ENCODE peak calls at places on chromosomes 5 and 9, in ten cellular contexts. J is upper lobe of right lung; H is tibial nerve; N is mesothelial cell of epicardium; L is HCT116; F is lung; I is GM12865; U is HL-60; V is progenitor cell of endocrine pancreas; S is CD4-positive, alpha-beta T cell. G is an unnamed sample.

GRCh38 chr9:93082841-93083411 is 13.1 kb upstream of the CARD19 start:
- DNase-seq in H (no peak), U (no peak), V (no peak), J (peak), F (no peak), N (no peak), S (no peak), I (no peak), L (no peak), G (no peak)

GRCh38 chr9:26656003-26656940 is 236.3 kb downstream of the CAAP1 start:
- DNase-seq in J (no peak), V (no peak), I (peak), S (no peak), F (no peak), U (no peak), L (peak), H (peak), N (no peak), G (no peak)

GRCh38 chr5:148208226-148208625 is 5.4 kb downstream of the SPINK6 start:
- DNase-seq in N (no peak), H (no peak), I (no peak), S (no peak), F (no peak), L (no peak), J (no peak), U (no peak), V (no peak), G (no peak)

GRCh38 chr9:12776775-12777055 is 1.9 kb downstream of the LURAP1L start:
- DNase-seq in I (no peak), F (no peak), U (no peak), N (no peak), J (no peak), V (no peak), H (no peak), S (no peak), L (no peak), G (no peak)

GRCh38 chr5:102755691-102756371 is 726 bp downstream of the PAM start:
- DNase-seq in N (peak), F (peak), I (peak), S (peak), V (peak), H (peak), J (peak), L (peak), U (peak), G (peak)

GRCh38 chr9:87112656-87113055 is 165.3 kb upstream of the GAS1 start:
- DNase-seq in J (no peak), I (no peak), F (no peak), H (no peak), V (no peak), L (no peak), N (no peak), U (no peak), S (no peak), G (no peak)

GRCh38 chr5:148788636-148789035 is 37.8 kb upstream of the ADRB2 start:
- DNase-seq in L (no peak), N (no peak), J (no peak), S (no peak), U (no peak), I (no peak), F (no peak), H (no peak), V (no peak), G (no peak)

GRCh38 chr5:80150731-80151130 is 105.1 kb downstream of the SERINC5 start:
- DNase-seq in J (no peak), V (no peak), H (no peak), S (no peak), F (no peak), I (no peak), N (no peak), U (no peak), L (no peak), G (no peak)

GRCh38 chr5:10632110-10632903 is 68.4 kb downstream of the ANKRD33B start:
- DNase-seq in F (no peak), N (no peak), S (no peak), J (peak), H (no peak), L (peak), U (peak), V (no peak), I (peak), G (no peak)

GRCh38 chr5:180633283-180634177 is 15.9 kb downstream of the FLT4 start:
- DNase-seq in F (no peak), N (no peak), I (no peak), V (no peak), H (no peak), L (no peak), S (no peak), J (peak), U (no peak), G (no peak)

GRCh38 chr9:87245271-87245670 is 252.4 kb upstream of the DAPK1 start:
- DNase-seq in L (no peak), U (no peak), I (no peak), J (no peak), S (no peak), N (no peak), F (no peak), V (no peak), H (no peak), G (no peak)

GRCh38 chr5:141328231-141328630 is 2.1 kb upstream of the PCDHGA1 start:
- DNase-seq in J (no peak), V (no peak), S (no peak), U (no peak), F (no peak), H (no peak), I (no peak), N (no peak), L (no peak), G (no peak)

GRCh38 chr5:39257554-39257953 is 38.2 kb upstream of the FYB1 start:
- DNase-seq in V (no peak), I (no peak), N (no peak), F (no peak), H (no peak), S (no peak), J (no peak), U (no peak), L (no peak), G (no peak)

GRCh38 chr5:39255406-39255805 is 36.0 kb upstream of the FYB1 start:
- DNase-seq in F (no peak), S (no peak), U (no peak), V (no peak), H (no peak), J (no peak), N (no peak), I (no peak), L (no peak), G (no peak)

GRCh38 chr5:39253211-39253610 is 33.8 kb upstream of the FYB1 start:
- DNase-seq in L (no peak), I (no peak), J (no peak), V (no peak), F (no peak), U (no peak), S (no peak), N (no peak), H (no peak), G (no peak)

GRCh38 chr5:39260095-39260494 is 40.7 kb upstream of the FYB1 start:
- DNase-seq in J (no peak), I (no peak), F (no peak), V (no peak), U (no peak), S (no peak), H (no peak), L (no peak), N (no peak), G (no peak)

DNA sequence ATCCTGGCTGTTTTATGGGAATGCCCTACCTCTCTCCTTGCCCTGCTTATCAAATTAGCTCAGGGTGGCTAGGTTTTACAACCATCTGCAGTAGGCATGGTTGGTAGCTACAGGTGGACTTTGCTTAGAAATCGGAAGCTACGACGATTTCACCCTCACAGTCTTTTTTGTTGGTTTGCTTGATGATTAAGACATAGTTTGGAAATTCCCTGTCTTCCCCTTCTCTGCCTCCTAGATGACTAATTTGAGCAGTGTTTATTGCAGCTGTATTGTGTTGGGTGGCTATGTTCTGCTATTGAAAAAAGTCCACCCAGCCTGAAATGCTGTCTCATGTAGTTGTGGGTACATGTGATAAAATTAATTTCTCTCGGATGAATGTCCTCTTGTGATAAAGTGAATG is 37.1 kb upstream of the FYB1 start:
- DNase-seq in L (no peak), V (no peak), U (peak), F (no peak), H (no peak), J (no peak), I (peak), N (no peak), S (no peak), G (no peak)
- TF ChIP-seq CTCF in L (no peak), V (no peak), U (no peak), F (no peak), H (no peak), J (no peak), I (no peak), N (no peak), S (no peak), G (no peak)

GRCh38 chr5:153753645-153754432 is 263.4 kb downstream of the GRIA1 start:
- DNase-seq in L (no peak), I (no peak), U (no peak), F (no peak), H (no peak), J (no peak), S (no peak), V (no peak), N (no peak), G (no peak)

GRCh38 chr5:153755913-153756500 is 265.5 kb downstream of the GRIA1 start:
- DNase-seq in V (no peak), S (no peak), J (no peak), I (no peak), U (no peak), H (no peak), L (no peak), F (no peak), N (no peak), G (no peak)

GRCh38 chr5:153752890-153753289 is 262.4 kb downstream of the GRIA1 start:
- DNase-seq in V (no peak), U (no peak), I (no peak), J (no peak), S (no peak), H (no peak), L (no peak), N (no peak), F (no peak), G (no peak)

GRCh38 chr5:153756540-153756939 is 266.1 kb downstream of the GRIA1 start:
- DNase-seq in N (no peak), J (no peak), U (no peak), F (no peak), V (no peak), S (no peak), H (no peak), L (no peak), I (no peak), G (no peak)
- TF ChIP-seq CTCF in N (no peak), J (no peak), U (no peak), F (no peak), V (peak), S (no peak), H (no peak), L (peak), I (no peak), G (no peak)

DNA sequence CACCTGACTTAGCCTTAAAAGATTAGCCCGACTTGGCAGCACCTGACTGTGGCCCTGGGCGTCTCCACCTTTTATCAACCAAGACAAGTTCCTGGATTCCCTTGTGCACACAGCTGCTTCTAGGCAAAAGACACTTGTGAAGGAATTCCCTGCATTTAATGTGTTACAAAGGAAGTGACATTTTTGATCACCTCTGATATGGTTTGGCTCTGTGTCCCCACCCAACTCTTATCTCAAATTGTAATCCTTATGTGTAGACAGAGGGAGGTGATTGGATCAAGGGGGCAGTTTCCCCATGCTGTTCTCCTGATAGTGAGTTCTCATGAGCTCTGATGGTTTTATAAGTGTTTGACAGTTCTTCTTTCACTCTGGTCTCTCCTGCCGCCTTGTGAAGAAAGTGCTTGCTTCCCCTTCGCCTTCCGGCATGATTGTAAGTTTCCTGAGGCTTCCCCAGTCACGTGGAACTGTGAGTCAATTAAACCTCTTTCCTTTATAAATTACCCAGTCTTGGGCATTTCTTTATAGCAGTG is 2.6 kb upstream of the CPEB4 start:
- DNase-seq in I (peak), S (no peak), J (no peak), V (no peak), H (no peak), U (peak), N (no peak), F (no peak), L (no peak), G (no peak)
- TF ChIP-seq CTCF in I (no peak), S (no peak), J (no peak), V (no peak), H (no peak), U (no peak), N (no peak), F (no peak), L (no peak), G (no peak)

GRCh38 chr9:90300901-90301688 is 341.5 kb downstream of the DIRAS2 start:
- DNase-seq in V (no peak), F (no peak), J (no peak), U (no peak), L (peak), S (no peak), I (no peak), N (no peak), H (no peak), G (no peak)
- TF ChIP-seq CTCF in V (no peak), F (no peak), J (no peak), U (no peak), L (no peak), S (no peak), I (no peak), N (no peak), H (no peak), G (no peak)

GRCh38 chr5:169765176-169765575 is 128.1 kb downstream of the DOCK2 start:
- DNase-seq in F (no peak), N (no peak), J (no peak), V (no peak), S (no peak), L (no peak), I (no peak), H (no peak), U (no peak), G (no peak)
- TF ChIP-seq CTCF in F (no peak), N (no peak), J (no peak), V (no peak), S (no peak), L (no peak), I (no peak), H (no peak), U (no peak), G (no peak)

GRCh38 chr5:132294728-132295504 is 722 bp downstream of the SLC22A4 start:
- DNase-seq in J (peak), I (peak), U (peak), L (peak), F (peak), V (peak), N (no peak), S (peak), H (no peak), G (peak)
- TF ChIP-seq CTCF in J (no peak), I (no peak), U (no peak), L (no peak), F (no peak), V (no peak), N (no peak), S (no peak), H (no peak), G (no peak)

GRCh38 chr9:77649109-77649812 is 1.1 kb upstream of the GNA14 start:
- DNase-seq in H (no peak), I (no peak), N (no peak), U (peak), J (no peak), S (no peak), V (no peak), F (no peak), L (peak), G (no peak)
- TF ChIP-seq CTCF in H (no peak), I (no peak), N (no peak), U (peak), J (peak), S (no peak), V (peak), F (no peak), L (peak), G (no peak)